ENCODE peak calls at places on chromosomes 13 and 19, in eight cellular contexts. G, U, D, Z, X, I, S and B are unnamed samples.

GRCh38 chr13:26476111-26476743 is 81.3 kb upstream of the WASF3 start:
- DNase-seq in G (no peak), U (peak), D (no peak), Z (peak), X (peak), I (no peak), S (peak), B (peak)

GRCh38 chr13:113952983-113953520 is 20.8 kb downstream of the C13orf46 start:
- DNase-seq in G (no peak), U (no peak), D (peak), Z (no peak), X (no peak), I (no peak), S (no peak), B (no peak)

GRCh38 chr19:39372941-39373340 is 18.0 kb downstream of the PAF1 start:
- DNase-seq in G (no peak), U (no peak), D (no peak), Z (peak), X (no peak), I (no peak), S (no peak), B (peak)

GRCh38 chr13:100545684-100546061 is 42.9 kb downstream of the GGACT start:
- DNase-seq in G (no peak), U (no peak), D (no peak), Z (no peak), X (no peak), I (no peak), S (no peak), B (no peak)

GRCh38 chr19:3149089-3149488 is 13.3 kb downstream of the GNA15 start:
- DNase-seq in G (no peak), U (no peak), D (no peak), Z (no peak), X (no peak), I (no peak), S (no peak), B (no peak)

GRCh38 chr13:44108345-44108858 is 228.7 kb downstream of the LACC1 start:
- DNase-seq in G (no peak), U (no peak), D (no peak), Z (no peak), X (no peak), I (peak), S (no peak), B (no peak)

GRCh38 chr13:23608704-23609413 is 38.6 kb downstream of the TNFRSF19 start:
- DNase-seq in G (no peak), U (peak), D (peak), Z (no peak), X (no peak), I (no peak), S (no peak), B (peak)

GRCh38 chr19:33139165-33139564 is 7.3 kb downstream of the WDR88 start:
- DNase-seq in G (no peak), U (no peak), D (no peak), Z (no peak), X (no peak), I (no peak), S (no peak), B (no peak)

GRCh38 chr13:79079351-79079839 is 326.7 kb downstream of the RBM26 start:
- DNase-seq in G (no peak), U (no peak), D (no peak), Z (no peak), X (no peak), I (peak), S (no peak), B (no peak)

GRCh38 chr19:47406711-47407416 is 12.5 kb downstream of the MEIS3 start:
- DNase-seq in G (no peak), U (no peak), D (no peak), Z (no peak), X (peak), I (no peak), S (peak), B (no peak)

GRCh38 chr13:50106559-50106958 is 91.3 kb downstream of the KCNRG start:
- DNase-seq in G (no peak), U (no peak), D (no peak), Z (no peak), X (no peak), I (no peak), S (no peak), B (no peak)

GRCh38 chr13:22278336-22278929 is 607.6 kb downstream of the FGF9 start:
- DNase-seq in G (no peak), U (peak), D (no peak), Z (peak), X (peak), I (peak), S (peak), B (peak)

GRCh38 chr19:47012620-47013019 is 7.0 kb upstream of the NPAS1 start:
- DNase-seq in G (no peak), U (no peak), D (no peak), Z (no peak), X (no peak), I (no peak), S (no peak), B (no peak)

GRCh38 chr19:16283103-16283469 is 41.5 kb upstream of the KLF2 start:
- DNase-seq in G (no peak), U (peak), D (no peak), Z (no peak), X (no peak), I (no peak), S (no peak), B (no peak)

GRCh38 chr19:7868671-7869452 is 5.3 kb downstream of the PRR36 start:
- DNase-seq in G (peak), U (peak), D (peak), Z (peak), X (peak), I (peak), S (peak), B (peak)

GRCh38 chr19:42102877-42103276 is 26.9 kb downstream of the ZNF574 start:
- DNase-seq in G (no peak), U (no peak), D (no peak), Z (no peak), X (no peak), I (no peak), S (no peak), B (no peak)

GRCh38 chr19:57905258-57905657 is 11.1 kb downstream of the ZNF417 start:
- DNase-seq in G (peak), U (no peak), D (no peak), Z (no peak), X (no peak), I (no peak), S (no peak), B (no peak)

GRCh38 chr13:42970824-42971669 is 21.0 kb downstream of the EPSTI1 start:
- DNase-seq in G (no peak), U (peak), D (no peak), Z (peak), X (peak), I (peak), S (peak), B (peak)

GRCh38 chr19:48490980-48491792 is 20.4 kb downstream of the LMTK3 start:
- DNase-seq in G (no peak), U (no peak), D (no peak), Z (no peak), X (peak), I (peak), S (peak), B (peak)

GRCh38 chr13:100440756-100441421 is 147.7 kb downstream of the GGACT start:
- DNase-seq in G (no peak), U (no peak), D (no peak), Z (peak), X (no peak), I (no peak), S (no peak), B (peak)

GRCh38 chr19:4678881-4679379 is 8.8 kb upstream of the MYDGF start:
- DNase-seq in G (no peak), U (no peak), D (no peak), Z (no peak), X (peak), I (peak), S (peak), B (peak)

GRCh38 chr19:47330466-47330869 is 1.5 kb upstream of the C5AR2 start:
- DNase-seq in G (no peak), U (no peak), D (no peak), Z (no peak), X (no peak), I (no peak), S (no peak), B (peak)

GRCh38 chr13:94708031-94708571 is 4.2 kb downstream of the SOX21 start:
- DNase-seq in G (no peak), U (no peak), D (no peak), Z (no peak), X (peak), I (no peak), S (peak), B (no peak)

GRCh38 chr13:44432595-44432994 is 59.0 kb downstream of the SERP2 start:
- DNase-seq in G (no peak), U (no peak), D (no peak), Z (no peak), X (no peak), I (no peak), S (no peak), B (no peak)

GRCh38 chr19:41307090-41307875 is 2.7 kb upstream of the CCDC97 start:
- DNase-seq in G (no peak), U (no peak), D (no peak), Z (no peak), X (no peak), I (no peak), S (no peak), B (no peak)

GRCh38 chr13:31096624-31097302 is 64.9 kb downstream of the HSPH1 start:
- DNase-seq in G (peak), U (no peak), D (no peak), Z (no peak), X (no peak), I (peak), S (no peak), B (no peak)

GRCh38 chr13:54029226-54029625 is 1000.6 kb downstream of the OLFM4 start:
- DNase-seq in G (no peak), U (no peak), D (no peak), Z (no peak), X (no peak), I (peak), S (no peak), B (peak)

GRCh38 chr13:50731400-50731799 is 112.1 kb downstream of the DLEU7 start:
- DNase-seq in G (no peak), U (no peak), D (no peak), Z (peak), X (no peak), I (no peak), S (no peak), B (peak)

GRCh38 chr13:21238267-21238666 is 61.8 kb downstream of the MRPL57 start:
- DNase-seq in G (no peak), U (no peak), D (no peak), Z (no peak), X (no peak), I (no peak), S (no peak), B (no peak)

GRCh38 chr13:31909889-31910551 is 121.6 kb upstream of the FRY start:
- DNase-seq in G (no peak), U (peak), D (no peak), Z (peak), X (peak), I (peak), S (no peak), B (peak)

GRCh38 chr19:19750842-19751790 is 18.2 kb upstream of the ZNF14 start:
- DNase-seq in G (no peak), U (no peak), D (no peak), Z (no peak), X (no peak), I (no peak), S (no peak), B (no peak)
- TF ChIP-seq CTCF in G (no peak), U (no peak), D (no peak), Z (no peak), X (no peak), I (no peak), S (no peak), B (no peak)

GRCh38 chr19:24052811-24053210 is 34.2 kb upstream of the ZNF254 start:
- DNase-seq in G (no peak), U (no peak), D (no peak), Z (no peak), X (no peak), I (no peak), S (no peak), B (peak)

GRCh38 chr19:24049537-24049936 is 37.5 kb upstream of the ZNF254 start:
- DNase-seq in G (no peak), U (no peak), D (no peak), Z (no peak), X (no peak), I (no peak), S (no peak), B (no peak)

GRCh38 chr19:24046550-24046949 is 40.4 kb upstream of the ZNF254 start:
- DNase-seq in G (no peak), U (no peak), D (no peak), Z (no peak), X (no peak), I (no peak), S (no peak), B (peak)

GRCh38 chr19:24051516-24051915 is 35.5 kb upstream of the ZNF254 start:
- DNase-seq in G (no peak), U (no peak), D (no peak), Z (no peak), X (no peak), I (no peak), S (no peak), B (no peak)

GRCh38 chr19:24048261-24048660 is 38.7 kb upstream of the ZNF254 start:
- DNase-seq in G (no peak), U (no peak), D (no peak), Z (no peak), X (no peak), I (no peak), S (no peak), B (no peak)
- TF ChIP-seq CTCF in G (no peak), U (no peak), D (no peak), Z (no peak), X (no peak), I (no peak), S (no peak), B (peak)

GRCh38 chr13:108220042-108220441 is 1.9 kb downstream of the ABHD13 start:
- DNase-seq in G (no peak), U (no peak), D (peak), Z (no peak), X (no peak), I (peak), S (no peak), B (no peak)
- TF ChIP-seq CTCF in G (no peak), U (no peak), D (no peak), Z (no peak), X (no peak), I (peak), S (no peak), B (no peak)

GRCh38 chr13:28819046-28819747 is 942 bp upstream of the MTUS2 start:
- DNase-seq in G (no peak), U (no peak), D (no peak), Z (peak), X (no peak), I (peak), S (peak), B (peak)
- TF ChIP-seq CTCF in G (no peak), U (no peak), D (no peak), Z (peak), X (no peak), I (peak), S (no peak), B (no peak)

GRCh38 chr13:80239116-80239515 is 101.8 kb downstream of the SPRY2 start:
- DNase-seq in G (no peak), U (no peak), D (no peak), Z (no peak), X (no peak), I (no peak), S (no peak), B (no peak)
- TF ChIP-seq CTCF in G (no peak), U (no peak), D (no peak), Z (no peak), X (no peak), I (no peak), S (no peak), B (no peak)

DNA sequence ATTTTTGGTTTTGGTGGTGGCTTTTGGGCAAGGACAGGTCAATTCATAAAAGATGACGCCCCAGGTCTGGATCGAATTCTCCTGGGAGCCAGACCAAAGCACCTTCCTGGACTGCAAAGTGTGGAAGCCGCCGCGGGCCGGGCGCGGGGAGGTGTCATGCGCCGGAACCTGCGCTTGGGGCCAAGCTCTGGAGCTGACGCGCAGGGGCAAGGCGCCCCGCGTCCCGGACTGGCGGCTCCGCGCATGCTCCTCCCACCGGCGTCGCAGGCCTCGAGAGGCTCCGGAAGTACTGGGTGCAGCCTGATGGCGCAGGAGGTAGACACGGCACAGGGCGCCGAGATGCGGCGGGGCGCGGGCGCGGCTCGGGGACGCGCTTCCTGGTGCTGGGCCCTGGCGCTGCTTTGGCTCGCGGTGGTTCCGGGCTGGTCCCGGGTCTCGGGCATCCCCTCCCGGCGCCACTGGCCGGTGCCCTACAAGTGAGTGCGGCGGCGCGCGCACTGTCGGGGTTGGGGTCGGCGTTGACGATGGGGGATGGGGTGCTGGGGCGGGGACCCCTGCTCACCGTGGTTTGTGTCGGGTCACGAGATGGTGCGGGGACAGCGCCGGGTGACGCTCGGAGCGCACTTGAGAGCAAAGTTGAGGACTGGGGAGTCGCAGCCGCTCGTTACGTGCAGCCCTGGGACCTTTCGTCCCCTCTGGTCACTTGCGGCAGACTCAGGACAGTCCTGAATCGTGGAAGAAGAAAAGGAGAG is at the start of gene CLN5:
- DNase-seq in G (peak), U (peak), D (peak), Z (peak), X (peak), I (peak), S (peak), B (peak)
- TF ChIP-seq CTCF in G (no peak), U (no peak), D (no peak), Z (no peak), X (no peak), I (no peak), S (no peak), B (no peak)

DNA sequence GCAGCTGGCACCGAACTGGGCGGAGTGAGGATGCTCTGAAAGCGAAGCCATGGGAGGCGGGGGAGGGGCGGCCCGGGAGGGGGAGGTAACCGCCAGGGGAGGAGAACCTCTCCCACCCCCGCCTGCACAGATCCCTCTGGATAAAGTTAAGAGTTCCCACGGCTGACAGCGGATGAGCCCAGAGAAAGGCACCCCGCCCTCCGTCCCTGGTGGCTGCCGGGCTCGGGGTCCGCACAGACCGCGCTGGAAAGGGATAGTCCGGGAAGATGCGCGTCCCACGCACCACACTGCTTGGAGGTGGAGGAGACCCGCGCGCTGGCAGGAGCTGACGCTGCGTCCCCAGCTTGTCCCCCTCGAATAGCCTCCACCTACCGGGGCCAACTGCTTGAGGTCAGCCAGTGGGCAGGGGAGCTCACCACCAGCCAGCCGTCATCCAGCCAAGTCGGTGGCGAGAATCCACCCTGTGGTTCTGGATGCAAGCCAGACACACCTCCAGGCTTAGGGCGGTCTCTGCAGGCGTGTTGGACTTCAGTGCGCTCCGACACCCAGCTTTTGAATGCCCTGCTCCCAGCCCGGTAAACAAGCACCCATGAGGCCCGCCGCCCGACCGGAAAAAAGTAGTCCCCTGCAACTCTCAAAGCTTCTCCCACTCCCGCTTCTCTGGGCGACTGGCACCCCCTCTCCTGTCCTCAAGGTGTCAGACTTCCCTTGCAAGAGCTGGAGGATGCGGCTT is at the start of gene TRPC4:
- DNase-seq in G (no peak), U (no peak), D (peak), Z (peak), X (peak), I (peak), S (peak), B (peak)
- TF ChIP-seq CTCF in G (no peak), U (no peak), D (no peak), Z (peak), X (peak), I (peak), S (peak), B (peak)